ENCODE peak calls at places on chromosomes 6 and 20, in nine cellular contexts. T is gastrocnemius medialis, B is activated B cell treated with CpG ODN at 0.5 μM for 24 hours, H is mucosa of descending colon, W is NB4, F is OCI-LY7, S is AG10803, K is foreskin fibroblast, L is coronary artery. I is an unnamed sample.

GRCh38 chr6:111685506-111685905 is 79.8 kb upstream of the TRAF3IP2 start:
- DNase-seq in W (no peak), K (no peak), S (peak), B (no peak), H (no peak), L (no peak), F (no peak), T (no peak), I (no peak)

GRCh38 chr6:47446974-47447373 is 30.6 kb upstream of the CD2AP start:
- DNase-seq in S (no peak), H (no peak), T (no peak), F (peak), L (no peak), K (no peak), B (no peak), W (no peak), I (no peak)

GRCh38 chr6:23775127-23775526 is 350.9 kb upstream of the NRSN1 start:
- DNase-seq in F (no peak), K (no peak), B (no peak), H (no peak), T (no peak), W (no peak), S (no peak), L (no peak), I (no peak)

GRCh38 chr6:46932526-46932925 is 10.8 kb upstream of the ADGRF5 start:
- DNase-seq in H (no peak), F (no peak), S (peak), T (no peak), B (no peak), L (no peak), W (no peak), K (no peak), I (no peak)

GRCh38 chr6:10315034-10315433 is 99.8 kb downstream of the TFAP2A start:
- DNase-seq in S (no peak), T (no peak), H (no peak), B (no peak), F (no peak), W (no peak), K (no peak), L (no peak), I (no peak)

GRCh38 chr6:33822575-33823395 is 19.0 kb upstream of the MLN start:
- DNase-seq in S (no peak), L (no peak), W (peak), T (no peak), B (no peak), K (peak), H (peak), F (peak), I (no peak)

GRCh38 chr6:107870379-107870778 is 46.3 kb upstream of the SCML4 start:
- DNase-seq in W (no peak), H (no peak), K (peak), T (no peak), S (no peak), B (no peak), F (no peak), L (no peak), I (peak)

GRCh38 chr20:54499111-54499510 is 23.7 kb downstream of the DOK5 start:
- DNase-seq in K (peak), L (no peak), T (no peak), F (no peak), S (no peak), H (no peak), W (no peak), B (no peak), I (no peak)

GRCh38 chr6:2133718-2134310 is 111.6 kb downstream of the GMDS start:
- DNase-seq in T (no peak), F (no peak), L (no peak), W (no peak), K (no peak), B (no peak), S (no peak), H (no peak), I (no peak)

GRCh38 chr20:33828326-33828834 is 17.2 kb downstream of the CHMP4B start:
- DNase-seq in F (peak), S (no peak), W (no peak), K (no peak), H (no peak), L (no peak), T (peak), B (no peak), I (no peak)

GRCh38 chr20:22914291-22914690 is 120.8 kb upstream of the SSTR4 start:
- DNase-seq in W (no peak), S (no peak), H (no peak), F (no peak), L (no peak), T (no peak), K (no peak), B (no peak), I (no peak)

GRCh38 chr6:34556031-34556471 is at the start of gene SPDEF:
- DNase-seq in T (no peak), H (no peak), B (no peak), W (no peak), L (no peak), F (no peak), S (no peak), K (no peak), I (no peak)

GRCh38 chr20:47334022-47334551 is 22.4 kb downstream of the ZMYND8 start:
- DNase-seq in B (no peak), T (peak), H (no peak), L (no peak), K (peak), F (no peak), S (peak), W (no peak), I (no peak)

GRCh38 chr20:14986026-14986655 is 648.7 kb upstream of the FLRT3 start:
- DNase-seq in F (no peak), W (no peak), H (peak), K (no peak), T (no peak), L (no peak), S (no peak), B (no peak), I (no peak)

GRCh38 chr6:34317172-34317477 is 68.3 kb upstream of the SMIM29 start:
- DNase-seq in S (no peak), L (no peak), W (no peak), H (no peak), F (no peak), K (no peak), B (no peak), T (no peak), I (no peak)

GRCh38 chr6:104940238-104940880 is 16.5 kb upstream of the LIN28B start:
- DNase-seq in F (no peak), L (no peak), T (no peak), B (no peak), S (no peak), K (peak), W (no peak), H (no peak), I (no peak)

GRCh38 chr6:105102186-105102585 is 77.6 kb downstream of the POPDC3 start:
- DNase-seq in B (no peak), S (no peak), W (no peak), F (no peak), H (no peak), K (no peak), L (no peak), T (peak), I (no peak)

GRCh38 chr6:122722746-122723145 is 56.8 kb upstream of the FABP7 start:
- DNase-seq in F (no peak), T (no peak), S (peak), B (no peak), L (no peak), W (no peak), H (no peak), K (peak), I (no peak)

GRCh38 chr20:63819224-63819917 is 11.7 kb downstream of the ZBTB46 start:
- DNase-seq in K (peak), L (no peak), W (peak), S (peak), H (no peak), B (no peak), F (no peak), T (no peak), I (no peak)

GRCh38 chr6:15993716-15994228 is 135.1 kb upstream of the MYLIP start:
- DNase-seq in W (no peak), S (no peak), L (no peak), T (no peak), B (no peak), F (no peak), H (no peak), K (no peak), I (no peak)

GRCh38 chr6:37653933-37654565 is 43.6 kb downstream of the MDGA1 start:
- DNase-seq in K (peak), S (no peak), L (no peak), B (no peak), T (no peak), F (peak), W (peak), H (no peak), I (peak)

GRCh38 chr20:34334654-34335407 is 28.2 kb upstream of the ITCH start:
- DNase-seq in B (no peak), S (no peak), L (no peak), H (no peak), F (no peak), W (no peak), K (peak), T (no peak), I (no peak)

DNA sequence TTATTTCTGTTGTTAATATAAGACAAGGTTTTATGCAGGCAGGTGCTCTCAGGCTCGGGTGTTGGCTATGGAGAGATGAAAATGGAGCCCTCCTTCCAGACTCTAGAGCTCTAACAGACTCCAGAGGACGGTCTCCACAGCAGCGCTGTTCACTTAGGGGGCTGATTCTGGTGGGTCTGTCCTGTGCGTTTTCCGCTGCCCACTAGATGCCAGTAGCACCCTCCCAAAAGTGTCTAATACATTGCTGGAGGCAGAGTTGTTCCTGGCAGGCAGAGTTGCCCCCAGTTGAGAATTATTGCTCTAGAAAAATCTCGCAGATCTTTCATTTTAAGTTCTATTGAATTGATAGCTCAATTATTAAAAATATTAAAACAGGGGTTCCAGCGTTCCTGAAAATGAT is 109.9 kb downstream of the MAP3K4 start:
- DNase-seq in L (no peak), S (no peak), W (peak), F (peak), B (no peak), K (peak), T (no peak), H (no peak), I (no peak)
- TF ChIP-seq CTCF in L (no peak), S (peak), W (peak), F (peak), B (no peak), K (peak), T (no peak), H (no peak), I (no peak)

GRCh38 chr6:7446644-7447325 is 57.2 kb downstream of the RIOK1 start:
- DNase-seq in W (no peak), B (no peak), L (no peak), S (no peak), K (no peak), H (no peak), F (no peak), T (no peak), I (no peak)
- TF ChIP-seq CTCF in W (no peak), B (no peak), L (no peak), S (no peak), K (no peak), H (no peak), F (no peak), T (no peak), I (no peak)

GRCh38 chr6:99801805-99802204 is 192.2 kb downstream of the MCHR2 start:
- DNase-seq in W (no peak), H (no peak), B (no peak), S (no peak), T (no peak), K (no peak), L (no peak), F (no peak), I (no peak)

GRCh38 chr6:99802396-99803031 is 191.5 kb downstream of the MCHR2 start:
- DNase-seq in L (no peak), W (no peak), H (no peak), K (no peak), S (no peak), F (no peak), T (no peak), B (no peak), I (no peak)
- TF ChIP-seq CTCF in L (no peak), W (no peak), H (no peak), K (no peak), S (no peak), F (peak), T (no peak), B (no peak), I (no peak)

GRCh38 chr6:90179190-90180169 is 117.2 kb downstream of the BACH2 start:
- DNase-seq in K (peak), L (no peak), F (no peak), T (no peak), W (peak), B (no peak), H (no peak), S (no peak), I (no peak)
- TF ChIP-seq CTCF in K (no peak), L (no peak), F (peak), T (no peak), W (peak), B (no peak), H (no peak), S (peak), I (no peak)

DNA sequence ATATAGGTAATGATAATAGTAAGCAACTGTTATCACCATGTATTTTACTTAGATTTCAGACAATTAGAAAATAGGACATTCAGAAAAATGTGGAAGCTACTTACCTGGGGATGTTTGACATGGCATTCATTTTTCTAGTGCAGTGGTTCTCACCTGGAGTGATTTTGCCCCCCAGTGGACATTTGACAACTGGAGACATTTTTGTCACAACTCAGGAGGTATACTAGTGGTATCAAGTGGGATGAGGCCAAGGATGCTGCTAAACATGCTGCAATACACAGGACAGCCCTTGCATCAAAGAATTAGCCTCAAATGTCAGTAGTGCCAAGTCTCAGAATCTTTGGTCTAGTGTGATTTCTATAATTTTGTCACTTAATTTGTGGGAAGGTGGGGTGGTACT is 36.1 kb downstream of the NUS1 start:
- DNase-seq in K (no peak), B (no peak), W (peak), S (no peak), T (no peak), L (no peak), H (no peak), F (peak), I (no peak)
- TF ChIP-seq CTCF in K (no peak), B (no peak), W (no peak), S (no peak), T (no peak), L (no peak), H (no peak), F (peak), I (no peak)

GRCh38 chr6:36227379-36228344 is 31.1 kb downstream of the BRPF3 start:
- DNase-seq in F (no peak), S (no peak), K (no peak), T (no peak), W (no peak), B (no peak), L (no peak), H (no peak), I (no peak)
- TF ChIP-seq CTCF in F (no peak), S (no peak), K (no peak), T (no peak), W (no peak), B (no peak), L (no peak), H (no peak), I (no peak)